ENCODE peak calls at places on chromosome 5, in four cellular contexts. One of them, this sample, is unnamed.

GRCh38 chr5:80182802-80183645 is 72.8 kb downstream of the SERINC5 start:
- DNase-seq in K562: no peak
- DNase-seq in GM12878: no peak
- DNase-seq in HepG2: no peak
- DNase-seq in this sample: peak

GRCh38 chr5:68071243-68071642 is 144.3 kb upstream of the PIK3R1 start:
- DNase-seq in K562: no peak
- DNase-seq in GM12878: no peak
- DNase-seq in HepG2: no peak
- DNase-seq in this sample: no peak

GRCh38 chr5:135553688-135554462 is 18.1 kb upstream of the NEUROG1 start:
- DNase-seq in K562: peak
- DNase-seq in GM12878: no peak
- DNase-seq in HepG2: peak
- DNase-seq in this sample: peak

GRCh38 chr5:122985954-122986721 is 50.4 kb downstream of the PPIC start:
- DNase-seq in K562: no peak
- DNase-seq in GM12878: peak
- DNase-seq in HepG2: no peak
- DNase-seq in this sample: no peak

GRCh38 chr5:123819818-123820217 is 307.8 kb downstream of the CSNK1G3 start:
- DNase-seq in K562: no peak
- DNase-seq in GM12878: no peak
- DNase-seq in HepG2: peak
- DNase-seq in this sample: no peak

GRCh38 chr5:102863058-102863457 is 108.0 kb downstream of the PAM start:
- DNase-seq in K562: no peak
- DNase-seq in GM12878: no peak
- DNase-seq in HepG2: no peak
- DNase-seq in this sample: no peak

GRCh38 chr5:100900142-100900795 is 2.8 kb downstream of the ST8SIA4 start:
- DNase-seq in K562: no peak
- DNase-seq in GM12878: no peak
- DNase-seq in HepG2: no peak
- DNase-seq in this sample: peak

GRCh38 chr5:64952961-64953360 is 184.2 kb downstream of the CWC27 start:
- DNase-seq in K562: no peak
- DNase-seq in GM12878: no peak
- DNase-seq in HepG2: no peak
- DNase-seq in this sample: no peak

GRCh38 chr5:179416114-179416730 is 71.0 kb upstream of the ADAMTS2 start:
- DNase-seq in K562: no peak
- DNase-seq in GM12878: no peak
- DNase-seq in HepG2: no peak
- DNase-seq in this sample: no peak

GRCh38 chr5:150057052-150057451 is 29.3 kb downstream of the CSF1R start:
- DNase-seq in K562: no peak
- DNase-seq in GM12878: no peak
- DNase-seq in HepG2: no peak
- DNase-seq in this sample: no peak

GRCh38 chr5:81147970-81148571 is 85.1 kb upstream of the CKMT2 start:
- DNase-seq in K562: no peak
- DNase-seq in GM12878: no peak
- DNase-seq in HepG2: no peak
- DNase-seq in this sample: no peak

GRCh38 chr5:177094224-177095087 is 7.7 kb downstream of the FGFR4 start:
- DNase-seq in K562: no peak
- DNase-seq in GM12878: no peak
- DNase-seq in HepG2: peak
- DNase-seq in this sample: no peak

GRCh38 chr5:172110921-172111873 is 76.8 kb downstream of the STK10 start:
- DNase-seq in K562: peak
- DNase-seq in GM12878: peak
- DNase-seq in HepG2: no peak
- DNase-seq in this sample: no peak

GRCh38 chr5:110258460-110258859 is 468.0 kb downstream of the TMEM232 start:
- DNase-seq in K562: no peak
- DNase-seq in GM12878: no peak
- DNase-seq in HepG2: no peak
- DNase-seq in this sample: no peak
- TF ChIP-seq NR2C2 in K562: no peak
- TF ChIP-seq NR2C2 in GM12878: no peak
- TF ChIP-seq NR2C2 in HepG2: no peak
- TF ChIP-seq NR2C2 in this sample: no peak

GRCh38 chr5:174355208-174355612 is 309.7 kb downstream of the NSG2 start:
- DNase-seq in K562: no peak
- DNase-seq in GM12878: no peak
- DNase-seq in HepG2: no peak
- DNase-seq in this sample: no peak
- TF ChIP-seq NR2C2 in K562: peak
- TF ChIP-seq NR2C2 in GM12878: no peak
- TF ChIP-seq NR2C2 in HepG2: no peak
- TF ChIP-seq NR2C2 in this sample: no peak

GRCh38 chr5:127014573-127014972 is 15.8 kb downstream of the MARCHF3 start:
- DNase-seq in K562: no peak
- DNase-seq in GM12878: no peak
- DNase-seq in HepG2: no peak
- DNase-seq in this sample: no peak
- TF ChIP-seq NR2C2 in K562: no peak
- TF ChIP-seq NR2C2 in GM12878: no peak
- TF ChIP-seq NR2C2 in HepG2: no peak
- TF ChIP-seq NR2C2 in this sample: no peak

DNA sequence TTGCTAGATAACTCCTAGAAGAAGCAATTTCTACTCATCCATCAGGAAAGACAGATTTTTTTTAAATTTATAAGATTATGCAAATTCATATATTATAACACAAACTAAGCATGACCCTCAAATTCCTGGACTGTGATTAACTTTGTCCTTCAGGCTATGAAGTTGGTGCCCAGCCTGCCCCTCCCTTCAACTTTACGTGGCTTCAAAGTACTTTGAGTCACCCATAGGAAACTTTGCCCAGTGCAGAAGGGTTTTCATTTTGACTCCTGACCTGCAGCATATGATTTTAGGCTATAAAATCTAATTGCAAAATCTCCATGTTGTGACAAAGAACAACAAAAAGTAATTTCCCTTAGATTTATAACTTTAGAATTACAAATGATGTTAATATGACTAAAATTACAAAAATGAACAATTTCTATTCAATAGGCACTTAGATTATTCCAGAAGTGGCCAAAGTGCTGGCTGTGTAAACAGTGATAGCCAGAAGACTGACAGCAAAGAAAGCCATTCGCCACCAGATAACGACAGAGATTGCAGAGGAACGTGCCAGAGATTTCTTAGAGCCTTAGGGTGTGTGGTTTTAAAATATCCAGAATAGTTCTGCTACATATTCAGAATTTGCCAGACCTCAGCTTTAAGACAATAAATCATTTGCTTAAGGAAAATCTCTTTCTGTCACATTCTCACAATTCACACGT is 197.4 kb downstream of the SEMA5A start:
- DNase-seq in K562: no peak
- DNase-seq in GM12878: no peak
- DNase-seq in HepG2: no peak
- DNase-seq in this sample: no peak
- TF ChIP-seq NR2C2 in K562: no peak
- TF ChIP-seq NR2C2 in GM12878: no peak
- TF ChIP-seq NR2C2 in HepG2: no peak
- TF ChIP-seq NR2C2 in this sample: no peak

GRCh38 chr5:11681796-11682195 is 222.4 kb downstream of the CTNND2 start:
- DNase-seq in K562: no peak
- DNase-seq in GM12878: no peak
- DNase-seq in HepG2: no peak
- DNase-seq in this sample: no peak

GRCh38 chr5:11683666-11684065 is 220.6 kb downstream of the CTNND2 start:
- DNase-seq in K562: no peak
- DNase-seq in GM12878: no peak
- DNase-seq in HepG2: no peak
- DNase-seq in this sample: no peak

GRCh38 chr5:11684607-11685006 is 219.6 kb downstream of the CTNND2 start:
- DNase-seq in K562: no peak
- DNase-seq in GM12878: no peak
- DNase-seq in HepG2: no peak
- DNase-seq in this sample: no peak

GRCh38 chr5:11692636-11693035 is 211.6 kb downstream of the CTNND2 start:
- DNase-seq in K562: no peak
- DNase-seq in GM12878: no peak
- DNase-seq in HepG2: no peak
- DNase-seq in this sample: no peak

GRCh38 chr5:11687498-11687897 is 216.7 kb downstream of the CTNND2 start:
- DNase-seq in K562: no peak
- DNase-seq in GM12878: no peak
- DNase-seq in HepG2: no peak
- DNase-seq in this sample: no peak
- TF ChIP-seq NR2C2 in K562: no peak
- TF ChIP-seq NR2C2 in GM12878: no peak
- TF ChIP-seq NR2C2 in HepG2: no peak
- TF ChIP-seq NR2C2 in this sample: no peak

GRCh38 chr5:53733853-53734252 is 173.4 kb downstream of the NDUFS4 start:
- DNase-seq in K562: no peak
- DNase-seq in GM12878: no peak
- DNase-seq in HepG2: no peak
- DNase-seq in this sample: no peak

GRCh38 chr5:53726121-53726520 is 165.7 kb downstream of the NDUFS4 start:
- DNase-seq in K562: no peak
- DNase-seq in GM12878: no peak
- DNase-seq in HepG2: no peak
- DNase-seq in this sample: no peak

DNA sequence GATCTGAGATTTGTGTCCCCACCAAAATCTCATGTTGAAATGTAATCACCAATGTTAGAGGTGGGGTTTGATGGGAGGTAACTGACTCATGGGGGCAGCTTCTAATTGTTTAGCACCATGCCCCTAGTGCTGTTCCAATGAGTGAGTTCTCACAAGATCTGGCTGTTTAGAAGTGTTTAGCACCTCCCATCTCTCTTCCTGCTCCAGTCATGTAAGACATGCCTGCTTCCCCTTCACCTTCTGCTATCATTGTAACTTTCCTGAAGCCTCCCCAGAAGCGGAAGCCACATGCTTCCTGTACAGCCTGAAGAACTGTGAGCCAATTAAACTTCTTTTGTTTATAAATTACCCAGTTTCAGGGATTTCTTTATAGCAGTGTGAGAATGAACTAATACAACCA is 170.5 kb downstream of the NDUFS4 start:
- DNase-seq in K562: no peak
- DNase-seq in GM12878: no peak
- DNase-seq in HepG2: no peak
- DNase-seq in this sample: no peak
- TF ChIP-seq NR2C2 in K562: no peak
- TF ChIP-seq NR2C2 in GM12878: no peak
- TF ChIP-seq NR2C2 in HepG2: no peak
- TF ChIP-seq NR2C2 in this sample: no peak

DNA sequence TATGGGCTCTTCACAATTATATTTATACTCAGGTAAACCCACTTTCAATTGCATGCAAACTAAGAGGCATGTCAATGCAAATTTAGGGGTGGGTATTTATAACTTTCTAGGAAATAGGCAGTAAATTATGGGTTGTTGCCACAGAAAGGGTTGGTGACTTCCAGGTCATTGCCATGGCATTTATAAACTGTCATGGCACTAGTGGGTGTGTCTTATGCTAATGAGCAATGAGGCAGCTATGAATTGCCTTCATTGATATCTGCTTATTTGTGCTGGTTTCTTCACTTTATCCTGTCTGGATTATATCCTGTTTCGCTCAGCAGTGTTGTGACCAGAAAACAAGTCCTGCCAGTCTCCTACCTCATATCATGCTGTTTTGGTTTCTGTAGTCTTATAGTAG is 597.3 kb upstream of the DAB2 start:
- DNase-seq in K562: no peak
- DNase-seq in GM12878: no peak
- DNase-seq in HepG2: no peak
- DNase-seq in this sample: no peak
- TF ChIP-seq NR2C2 in K562: no peak
- TF ChIP-seq NR2C2 in GM12878: no peak
- TF ChIP-seq NR2C2 in HepG2: no peak
- TF ChIP-seq NR2C2 in this sample: no peak

DNA sequence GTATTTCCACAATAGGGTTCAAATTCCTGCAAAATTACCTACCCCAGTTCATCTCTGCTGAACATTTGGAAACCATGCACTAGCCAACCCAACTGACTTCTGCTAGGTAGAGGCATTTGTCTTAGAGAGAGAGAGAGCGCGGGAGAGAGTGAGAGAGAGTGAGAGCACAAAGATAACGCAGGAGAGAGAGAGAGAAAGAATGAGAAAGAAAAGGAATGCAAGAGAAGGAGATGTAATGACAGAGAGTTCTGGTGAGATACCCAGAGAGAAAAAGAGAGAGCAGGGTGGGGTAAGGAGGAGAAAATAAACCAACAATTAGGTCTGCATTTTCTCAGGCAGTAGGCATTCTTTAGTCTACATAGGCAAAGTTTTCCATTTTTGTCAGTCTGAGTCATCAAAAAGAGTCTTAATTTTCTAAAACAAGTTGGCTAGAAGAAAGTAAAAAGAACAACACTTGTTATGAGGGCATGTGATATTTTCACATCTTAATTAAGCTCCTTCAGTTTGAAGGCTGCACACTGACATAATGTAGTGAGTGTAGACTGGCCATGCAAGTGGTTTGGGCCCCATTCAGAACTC is 98.2 kb downstream of the MAP1B start:
- DNase-seq in K562: no peak
- DNase-seq in GM12878: no peak
- DNase-seq in HepG2: no peak
- DNase-seq in this sample: no peak
- TF ChIP-seq NR2C2 in K562: no peak
- TF ChIP-seq NR2C2 in GM12878: no peak
- TF ChIP-seq NR2C2 in HepG2: no peak
- TF ChIP-seq NR2C2 in this sample: no peak

GRCh38 chr5:143436871-143437270 is 33.4 kb upstream of the NR3C1 start:
- DNase-seq in K562: no peak
- DNase-seq in GM12878: no peak
- DNase-seq in HepG2: no peak
- DNase-seq in this sample: no peak
- TF ChIP-seq NR2C2 in K562: no peak
- TF ChIP-seq NR2C2 in GM12878: no peak
- TF ChIP-seq NR2C2 in HepG2: no peak
- TF ChIP-seq NR2C2 in this sample: no peak